ENCODE peak calls at places on chromosomes 4 and X, in four cellular contexts. Y is esophagus squamous epithelium, X is A549, M is body of pancreas. C is an unnamed sample.

GRCh38 chr4:8294775-8295174 is 25.2 kb downstream of the HTRA3 start:
- DNase-seq in M (no peak), Y (no peak), X (no peak), C (no peak)

GRCh38 chr4:82745173-82745842 is 53.3 kb downstream of the SCD5 start:
- DNase-seq in X (no peak), Y (no peak), M (peak), C (no peak)

GRCh38 chrX:130778773-130779172 is 124.2 kb downstream of the ENOX2 start:
- DNase-seq in Y (no peak), X (no peak), M (no peak), C (no peak)

GRCh38 chrX:9703406-9703805 is 62.2 kb downstream of the GPR143 start:
- DNase-seq in X (no peak), M (no peak), Y (no peak), C (no peak)

GRCh38 chr4:10082047-10082446 is 34.6 kb downstream of the WDR1 start:
- DNase-seq in X (no peak), Y (no peak), M (no peak), C (no peak)

GRCh38 chr4:15677507-15677988 is 4.1 kb upstream of the FAM200B start:
- DNase-seq in Y (no peak), X (no peak), M (peak), C (no peak)

GRCh38 chr4:183130328-183131155 is 31.5 kb downstream of the WWC2 start:
- DNase-seq in M (peak), Y (no peak), X (no peak), C (no peak)

GRCh38 chrX:152908486-152908885 is 10.6 kb downstream of the ZNF185 start:
- DNase-seq in X (no peak), M (no peak), Y (no peak), C (no peak)

GRCh38 chrX:117134983-117135382 is 672.2 kb upstream of the CT83 start:
- DNase-seq in Y (no peak), M (no peak), X (no peak), C (no peak)

GRCh38 chr4:7067147-7067522 is 729 bp downstream of the GRPEL1 start:
- DNase-seq in X (no peak), M (no peak), Y (no peak), C (no peak)

GRCh38 chr4:2193321-2193720 is 48.6 kb downstream of the HAUS3 start:
- DNase-seq in M (no peak), Y (no peak), X (no peak), C (no peak)

GRCh38 chrX:69060631-69061408 is 104.4 kb downstream of the PJA1 start:
- DNase-seq in X (no peak), M (peak), Y (no peak), C (peak)

GRCh38 chr4:52704133-52704532 is 45.0 kb upstream of the USP46 start:
- DNase-seq in M (no peak), X (no peak), Y (no peak), C (no peak)

GRCh38 chrX:150199803-150200202 is 163.3 kb upstream of the MAMLD1 start:
- DNase-seq in X (no peak), M (no peak), Y (no peak), C (no peak)

GRCh38 chr4:7691061-7691460 is 248.6 kb downstream of the AFAP1 start:
- DNase-seq in X (no peak), Y (no peak), M (no peak), C (no peak)

GRCh38 chr4:113057891-113058290 is 8.4 kb downstream of the ANK2 start:
- DNase-seq in X (no peak), M (no peak), Y (no peak), C (no peak)

GRCh38 chr4:3745886-3746656 is 20.1 kb upstream of the ADRA2C start:
- DNase-seq in M (no peak), Y (no peak), X (peak), C (no peak)

GRCh38 chr4:114474401-114474800 is 124.2 kb upstream of the UGT8 start:
- DNase-seq in M (no peak), X (no peak), Y (no peak), C (no peak)

GRCh38 chrX:101206471-101206870 is 13.1 kb upstream of the DRP2 start:
- DNase-seq in X (peak), M (no peak), Y (no peak), C (peak)

GRCh38 chrX:13658602-13659001 is 5.7 kb downstream of the TCEANC start:
- DNase-seq in X (peak), Y (no peak), M (no peak), C (peak)

GRCh38 chrX:53077207-53078197 is 4.7 kb upstream of the TSPYL2 start:
- DNase-seq in Y (no peak), M (no peak), X (no peak), C (peak)

GRCh38 chr4:105808459-105809041 is 86.7 kb upstream of the NPNT start:
- DNase-seq in X (no peak), Y (no peak), M (no peak), C (no peak)

GRCh38 chr4:148730766-148731165 is 288.6 kb upstream of the NR3C2 start:
- DNase-seq in X (no peak), M (no peak), Y (no peak), C (no peak)

GRCh38 chrX:46628406-46629371 is 55.1 kb downstream of the CHST7 start:
- DNase-seq in M (no peak), X (no peak), Y (no peak), C (peak)

GRCh38 chr4:170007113-170007512 is 19.1 kb downstream of the MFAP3L start:
- DNase-seq in Y (no peak), X (no peak), M (no peak), C (peak)

GRCh38 chr4:10998826-10999225 is 314.3 kb upstream of the CLNK start:
- DNase-seq in Y (no peak), M (no peak), X (no peak), C (no peak)

GRCh38 chr4:27861802-27862201 is 1001.2 kb downstream of the STIM2 start:
- DNase-seq in Y (no peak), X (no peak), M (no peak), C (no peak)

GRCh38 chrX:119618439-119618838 is 12.2 kb upstream of the NKRF start:
- DNase-seq in Y (no peak), X (no peak), M (no peak), C (peak)

GRCh38 chr4:78710536-78710935 is 65.6 kb upstream of the BMP2K start:
- DNase-seq in X (no peak), M (no peak), Y (no peak), C (no peak)

GRCh38 chrX:44162964-44163475 is 180.5 kb downstream of the EFHC2 start:
- DNase-seq in Y (no peak), X (no peak), M (no peak), C (no peak)

GRCh38 chr4:140044314-140044991 is 109.5 kb downstream of the MAML3 start:
- DNase-seq in M (no peak), Y (no peak), X (no peak), C (no peak)

GRCh38 chr4:125904802-125905201 is 590.0 kb downstream of the FAT4 start:
- DNase-seq in Y (no peak), X (no peak), M (no peak), C (no peak)

DNA sequence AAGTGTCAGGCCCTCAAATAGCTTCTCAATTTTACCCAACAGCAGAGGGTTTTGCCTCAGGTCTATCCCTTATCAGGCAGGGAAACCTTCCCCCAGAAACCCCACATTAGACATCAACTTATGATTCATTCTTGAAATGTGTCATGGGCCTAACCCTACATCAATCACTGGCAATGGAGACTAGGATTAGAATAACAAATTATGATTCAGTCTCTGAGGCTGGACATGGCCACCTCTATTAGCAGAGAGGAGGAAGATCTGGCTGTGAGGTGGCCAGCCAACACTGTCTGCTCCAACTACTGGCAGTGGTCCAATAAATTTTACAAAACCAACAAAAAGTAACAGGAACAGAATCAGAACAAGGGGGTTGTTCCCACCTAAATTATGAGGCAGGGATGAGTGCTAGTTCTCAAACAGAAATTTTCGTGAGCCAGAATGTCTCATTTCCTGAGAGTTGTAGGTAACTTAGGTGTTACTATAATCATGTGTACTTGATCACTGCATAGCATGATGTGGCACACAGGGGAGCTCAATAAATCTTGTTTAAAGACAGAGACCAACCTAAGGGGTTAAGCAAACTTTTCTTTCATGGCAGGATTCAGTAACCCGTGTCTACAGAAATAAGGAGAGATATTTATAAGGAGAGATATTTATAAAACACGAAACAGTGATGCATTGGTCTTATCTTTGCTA is 126.8 kb downstream of the NFKB1 start:
- DNase-seq in Y (no peak), X (peak), M (no peak), C (peak)
- TF ChIP-seq CTCF in Y (no peak), X (no peak), M (no peak), C (no peak)

GRCh38 chrX:16719334-16720084 is at the start of gene SYAP1:
- DNase-seq in Y (peak), M (peak), X (peak), C (peak)
- TF ChIP-seq POLR2A in Y (peak), M (peak), X (peak), C (peak)

DNA sequence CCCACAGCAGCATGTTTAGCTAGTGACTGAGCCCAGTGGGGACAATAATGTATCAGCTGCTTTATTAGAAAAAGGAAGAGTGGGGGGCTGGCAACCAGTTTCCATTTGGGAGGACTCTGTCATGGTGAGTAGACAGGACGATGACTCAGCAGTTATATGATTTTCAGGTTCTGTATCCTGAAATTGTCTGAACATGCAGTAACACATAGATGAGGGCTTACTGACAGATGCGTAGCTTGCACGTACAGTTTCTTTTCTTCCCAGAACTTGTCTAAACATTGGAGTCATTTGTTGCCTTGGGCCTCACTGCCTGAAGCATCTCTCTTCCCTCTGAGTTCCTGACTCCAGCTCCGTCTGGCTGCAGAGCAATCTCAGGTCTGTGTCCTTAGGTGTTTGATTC is 1415.6 kb upstream of the TENM3 start:
- DNase-seq in M (no peak), Y (no peak), X (no peak), C (no peak)
- H3K4me3 ChIP-seq in M (no peak), Y (peak), X (no peak), C (no peak)

GRCh38 chr4:40570348-40571077 is 59.2 kb downstream of the RBM47 start:
- DNase-seq in X (no peak), Y (no peak), M (no peak), C (no peak)
- TF ChIP-seq CTCF in X (no peak), Y (no peak), M (no peak), C (no peak)

GRCh38 chrX:134171661-134172587 is 65.1 kb upstream of the CCDC160 start:
- DNase-seq in Y (no peak), M (peak), X (no peak), C (no peak)
- TF ChIP-seq POLR2A in Y (no peak), M (no peak), X (no peak), C (no peak)

DNA sequence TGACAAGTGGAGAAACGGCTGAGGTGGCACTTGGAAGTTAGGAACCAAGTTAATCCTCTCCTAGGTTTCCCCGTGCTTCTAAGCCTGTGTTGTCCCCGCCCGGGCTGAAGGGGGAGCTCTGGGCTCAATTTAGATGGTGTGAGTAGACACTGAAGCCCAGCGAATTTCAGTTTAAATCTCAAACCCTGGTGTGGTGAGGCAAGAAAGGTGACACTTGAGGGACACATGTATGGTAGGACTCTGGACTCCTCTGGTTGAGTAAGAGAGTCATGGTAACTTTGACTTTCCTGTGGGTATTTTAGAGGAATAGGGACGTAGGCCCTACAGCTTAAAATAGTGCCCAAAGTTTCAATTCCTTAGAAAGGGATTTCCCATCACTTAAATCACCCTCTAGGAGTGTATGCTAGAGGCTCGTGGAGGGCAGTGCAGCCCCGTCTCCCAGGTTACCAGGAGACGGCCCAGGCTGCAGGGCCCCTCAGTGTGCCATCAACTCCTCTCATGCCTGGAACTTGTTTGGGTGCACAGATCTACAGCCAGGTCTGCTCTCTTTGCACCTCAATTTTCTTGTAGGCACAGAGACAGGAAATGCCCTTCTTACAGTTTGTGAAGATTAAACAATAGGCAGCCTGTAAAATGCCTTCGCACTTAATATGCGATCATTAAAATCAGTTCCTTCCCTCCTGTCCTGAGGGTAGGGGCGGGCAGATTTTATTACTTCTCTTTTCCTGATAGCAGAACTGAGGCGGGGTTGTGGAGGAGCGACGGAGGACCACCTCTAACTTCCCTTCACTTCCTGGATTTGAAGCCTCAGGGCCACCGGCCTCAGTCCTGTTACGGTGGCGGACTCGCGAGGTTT is 23.9 kb downstream of the HAND2 start:
- DNase-seq in M (peak), X (peak), Y (no peak), C (peak)
- H3K4me3 ChIP-seq in M (no peak), X (no peak), Y (peak), C (no peak)

GRCh38 chr4:138831943-138832342 is 183.6 kb upstream of the NOCT start:
- DNase-seq in Y (no peak), M (no peak), X (no peak), C (no peak)
- TF ChIP-seq CTCF in Y (no peak), M (no peak), X (no peak), C (no peak)